ENCODE peak calls at places on chromosomes 11 and 22, in eight cellular contexts. One of them, this sample, is unnamed. For H3K27me3 and H3K9me3, the result is how much of the 10 kb centered on the place peaks cover.

GRCh38 chr22:43479311-43479710 is 67.5 kb downstream of the MPPED1 start:
- DNase-seq in fibroblast of lung: no peak
- DNase-seq in Karpas-422: no peak
- DNase-seq in neural progenitor cell: no peak
- DNase-seq in pancreas: no peak
- DNase-seq in body of pancreas: no peak
- DNase-seq in lung: no peak
- DNase-seq in neuronal stem cell: no peak
- DNase-seq in this sample: no peak

GRCh38 chr11:66160709-66161108 is 90.6 kb downstream of the PACS1 start:
- DNase-seq in body of pancreas: no peak
- DNase-seq in neuronal stem cell: no peak
- DNase-seq in Karpas-422: no peak
- DNase-seq in neural progenitor cell: no peak
- DNase-seq in fibroblast of lung: no peak
- DNase-seq in pancreas: no peak
- DNase-seq in lung: no peak
- DNase-seq in this sample: no peak

GRCh38 chr11:79045811-79046304 is 395.0 kb downstream of the TENM4 start:
- DNase-seq in neuronal stem cell: no peak
- DNase-seq in pancreas: no peak
- DNase-seq in neural progenitor cell: peak
- DNase-seq in Karpas-422: no peak
- DNase-seq in lung: no peak
- DNase-seq in body of pancreas: no peak
- DNase-seq in fibroblast of lung: peak
- DNase-seq in this sample: no peak

GRCh38 chr11:88301478-88302140 is 35.9 kb downstream of the CTSC start:
- DNase-seq in Karpas-422: no peak
- DNase-seq in lung: peak
- DNase-seq in pancreas: no peak
- DNase-seq in fibroblast of lung: peak
- DNase-seq in body of pancreas: no peak
- DNase-seq in neural progenitor cell: no peak
- DNase-seq in neuronal stem cell: no peak
- DNase-seq in this sample: no peak

GRCh38 chr11:6594142-6594768 is 9.2 kb downstream of the RRP8 start:
- DNase-seq in neuronal stem cell: no peak
- DNase-seq in body of pancreas: no peak
- DNase-seq in fibroblast of lung: no peak
- DNase-seq in lung: peak
- DNase-seq in Karpas-422: peak
- DNase-seq in pancreas: no peak
- DNase-seq in neural progenitor cell: no peak
- DNase-seq in this sample: no peak

GRCh38 chr11:18563090-18563730 is 25.3 kb downstream of the UEVLD start:
- DNase-seq in neural progenitor cell: no peak
- DNase-seq in lung: no peak
- DNase-seq in Karpas-422: no peak
- DNase-seq in body of pancreas: no peak
- DNase-seq in neuronal stem cell: no peak
- DNase-seq in fibroblast of lung: no peak
- DNase-seq in pancreas: no peak
- DNase-seq in this sample: no peak

GRCh38 chr11:42315267-42315666 is 855.8 kb upstream of the LRRC4C start:
- DNase-seq in Karpas-422: no peak
- DNase-seq in neural progenitor cell: no peak
- DNase-seq in lung: no peak
- DNase-seq in neuronal stem cell: no peak
- DNase-seq in fibroblast of lung: peak
- DNase-seq in pancreas: no peak
- DNase-seq in body of pancreas: no peak
- DNase-seq in this sample: no peak

GRCh38 chr11:77642228-77642627 is 4.6 kb upstream of the CLNS1A start:
- DNase-seq in neural progenitor cell: no peak
- DNase-seq in neuronal stem cell: no peak
- DNase-seq in fibroblast of lung: no peak
- DNase-seq in Karpas-422: no peak
- DNase-seq in pancreas: no peak
- DNase-seq in body of pancreas: no peak
- DNase-seq in lung: no peak
- DNase-seq in this sample: no peak

GRCh38 chr22:30538280-30538679 is 8.3 kb downstream of the SEC14L6 start:
- DNase-seq in pancreas: no peak
- DNase-seq in body of pancreas: no peak
- DNase-seq in Karpas-422: no peak
- DNase-seq in fibroblast of lung: peak
- DNase-seq in neuronal stem cell: no peak
- DNase-seq in lung: no peak
- DNase-seq in neural progenitor cell: no peak
- DNase-seq in this sample: no peak

GRCh38 chr22:34880667-34881066 is 185.3 kb upstream of the ISX start:
- DNase-seq in neural progenitor cell: no peak
- DNase-seq in fibroblast of lung: no peak
- DNase-seq in pancreas: no peak
- DNase-seq in lung: no peak
- DNase-seq in Karpas-422: no peak
- DNase-seq in body of pancreas: no peak
- DNase-seq in neuronal stem cell: no peak
- DNase-seq in this sample: no peak

GRCh38 chr11:59216654-59217640 is 4.2 kb upstream of the MPEG1 start:
- DNase-seq in neural progenitor cell: no peak
- DNase-seq in body of pancreas: no peak
- DNase-seq in Karpas-422: peak
- DNase-seq in neuronal stem cell: no peak
- DNase-seq in fibroblast of lung: peak
- DNase-seq in lung: peak
- DNase-seq in pancreas: no peak
- DNase-seq in this sample: no peak

GRCh38 chr22:36182056-36182455 is 19.6 kb downstream of the APOL4 start:
- DNase-seq in pancreas: no peak
- DNase-seq in Karpas-422: no peak
- DNase-seq in body of pancreas: no peak
- DNase-seq in neuronal stem cell: no peak
- DNase-seq in lung: no peak
- DNase-seq in fibroblast of lung: peak
- DNase-seq in neural progenitor cell: no peak
- DNase-seq in this sample: no peak

GRCh38 chr11:1117970-1118369 is 39.8 kb upstream of the MUC5AC start:
- DNase-seq in neural progenitor cell: no peak
- DNase-seq in fibroblast of lung: no peak
- DNase-seq in lung: no peak
- DNase-seq in neuronal stem cell: no peak
- DNase-seq in Karpas-422: no peak
- DNase-seq in body of pancreas: peak
- DNase-seq in pancreas: peak
- DNase-seq in this sample: no peak

DNA sequence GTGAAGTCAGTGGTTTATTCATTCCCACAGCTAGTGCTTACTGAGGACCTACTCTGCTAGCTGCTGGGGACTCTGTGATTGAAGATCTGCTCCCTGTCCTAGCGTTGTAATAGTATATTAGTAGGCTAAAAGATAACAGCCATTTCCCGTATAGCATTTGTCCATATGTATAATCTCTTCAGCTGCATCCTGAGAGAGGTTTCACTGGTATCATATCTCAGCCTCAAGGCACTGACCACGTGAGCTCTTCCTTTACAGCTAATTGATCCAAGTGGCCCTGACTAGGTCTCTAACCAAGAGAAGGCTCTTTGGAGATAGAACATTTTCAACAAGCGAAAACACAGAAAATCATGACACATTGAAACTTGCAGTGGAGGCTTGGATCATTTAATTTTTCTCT is 110.2 kb downstream of the APIP start:
- DNase-seq in body of pancreas: no peak
- DNase-seq in fibroblast of lung: no peak
- DNase-seq in neural progenitor cell: no peak
- DNase-seq in Karpas-422: no peak
- DNase-seq in lung: no peak
- DNase-seq in neuronal stem cell: no peak
- DNase-seq in pancreas: no peak
- DNase-seq in this sample: no peak
- H3K27me3 ChIP-seq in body of pancreas: under half
- H3K27me3 ChIP-seq in fibroblast of lung: under half
- H3K27me3 ChIP-seq in neural progenitor cell: under half
- H3K27me3 ChIP-seq in Karpas-422: under half
- H3K27me3 ChIP-seq in lung: under half
- H3K27me3 ChIP-seq in neuronal stem cell: under half
- H3K27me3 ChIP-seq in pancreas: under half
- H3K27me3 ChIP-seq in this sample: under half

GRCh38 chr22:46214616-46215015 is 35.5 kb downstream of the CDPF1 start:
- DNase-seq in lung: no peak
- DNase-seq in neural progenitor cell: no peak
- DNase-seq in Karpas-422: no peak
- DNase-seq in pancreas: no peak
- DNase-seq in fibroblast of lung: no peak
- DNase-seq in body of pancreas: no peak
- DNase-seq in neuronal stem cell: no peak
- DNase-seq in this sample: no peak

GRCh38 chr22:46214149-46214548 is 35.9 kb downstream of the CDPF1 start:
- DNase-seq in body of pancreas: no peak
- DNase-seq in fibroblast of lung: no peak
- DNase-seq in neuronal stem cell: no peak
- DNase-seq in pancreas: no peak
- DNase-seq in neural progenitor cell: no peak
- DNase-seq in Karpas-422: no peak
- DNase-seq in lung: no peak
- DNase-seq in this sample: no peak

GRCh38 chr22:46212195-46212594 is 37.9 kb downstream of the CDPF1 start:
- DNase-seq in pancreas: no peak
- DNase-seq in Karpas-422: no peak
- DNase-seq in lung: no peak
- DNase-seq in neural progenitor cell: no peak
- DNase-seq in fibroblast of lung: no peak
- DNase-seq in body of pancreas: no peak
- DNase-seq in neuronal stem cell: no peak
- DNase-seq in this sample: no peak

GRCh38 chr22:46213052-46213451 is 37.0 kb downstream of the CDPF1 start:
- DNase-seq in neural progenitor cell: no peak
- DNase-seq in pancreas: no peak
- DNase-seq in body of pancreas: no peak
- DNase-seq in neuronal stem cell: no peak
- DNase-seq in Karpas-422: no peak
- DNase-seq in lung: no peak
- DNase-seq in fibroblast of lung: no peak
- DNase-seq in this sample: no peak

DNA sequence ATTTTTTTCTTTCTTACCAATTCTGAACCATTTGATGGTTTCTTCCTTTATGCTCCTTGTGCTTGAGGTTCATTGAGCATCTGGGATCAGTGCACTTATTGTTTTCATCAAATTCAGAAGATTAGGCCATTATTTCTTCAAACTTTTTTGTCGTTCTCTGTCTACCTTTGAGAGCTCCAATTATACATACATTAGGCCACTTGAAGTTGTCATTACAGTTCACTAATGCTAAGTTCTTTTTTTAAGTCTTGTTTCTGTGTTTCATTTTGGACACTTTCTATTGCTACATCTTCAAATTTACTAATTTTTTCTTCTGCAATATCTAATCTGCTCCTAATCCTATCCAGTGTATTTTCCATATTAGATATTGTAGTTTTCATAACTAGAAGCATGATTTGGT is 40.8 kb downstream of the CDPF1 start:
- DNase-seq in body of pancreas: no peak
- DNase-seq in Karpas-422: no peak
- DNase-seq in pancreas: no peak
- DNase-seq in neuronal stem cell: no peak
- DNase-seq in lung: no peak
- DNase-seq in neural progenitor cell: no peak
- DNase-seq in fibroblast of lung: no peak
- DNase-seq in this sample: no peak
- H3K9me3 ChIP-seq in body of pancreas: under half
- H3K9me3 ChIP-seq in Karpas-422: under half
- H3K9me3 ChIP-seq in pancreas: under half
- H3K9me3 ChIP-seq in neuronal stem cell: under half
- H3K9me3 ChIP-seq in lung: under half
- H3K9me3 ChIP-seq in neural progenitor cell: under half
- H3K9me3 ChIP-seq in fibroblast of lung: under half
- H3K9me3 ChIP-seq in this sample: under half

DNA sequence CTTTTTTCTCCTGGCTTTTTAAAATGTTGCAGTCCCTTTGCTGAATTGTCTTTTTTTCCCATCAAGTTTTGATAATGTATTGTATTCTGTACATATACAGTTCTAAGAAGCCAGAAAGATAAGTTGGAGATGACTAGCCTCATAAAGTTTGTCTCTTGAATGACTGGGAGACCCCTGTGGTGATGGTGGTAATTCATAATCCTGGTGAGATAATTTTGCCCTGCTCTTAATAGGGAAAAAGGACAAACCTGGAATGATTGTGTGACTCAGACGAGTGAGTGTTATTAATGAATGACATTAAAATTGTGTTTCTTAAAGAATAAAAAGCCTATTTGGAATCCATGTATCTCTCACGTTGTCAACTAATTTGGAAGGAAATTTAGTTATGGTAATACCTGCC is 1.2 kb downstream of the HIKESHI start:
- DNase-seq in body of pancreas: no peak
- DNase-seq in neural progenitor cell: no peak
- DNase-seq in fibroblast of lung: peak
- DNase-seq in lung: no peak
- DNase-seq in neuronal stem cell: no peak
- DNase-seq in Karpas-422: no peak
- DNase-seq in pancreas: no peak
- DNase-seq in this sample: no peak
- H3K27ac ChIP-seq in body of pancreas: no peak
- H3K27ac ChIP-seq in neural progenitor cell: no peak
- H3K27ac ChIP-seq in fibroblast of lung: peak
- H3K27ac ChIP-seq in lung: no peak
- H3K27ac ChIP-seq in neuronal stem cell: no peak
- H3K27ac ChIP-seq in Karpas-422: peak
- H3K27ac ChIP-seq in pancreas: no peak
- H3K27ac ChIP-seq in this sample: no peak

GRCh38 chr11:30579776-30580175 is 6.4 kb downstream of the MPPED2 start:
- DNase-seq in body of pancreas: no peak
- DNase-seq in pancreas: no peak
- DNase-seq in neuronal stem cell: no peak
- DNase-seq in neural progenitor cell: no peak
- DNase-seq in fibroblast of lung: no peak
- DNase-seq in lung: no peak
- DNase-seq in Karpas-422: no peak
- DNase-seq in this sample: no peak

GRCh38 chr11:30585067-30585891 is 874 bp downstream of the MPPED2 start:
- DNase-seq in neural progenitor cell: peak
- DNase-seq in neuronal stem cell: peak
- DNase-seq in lung: no peak
- DNase-seq in Karpas-422: no peak
- DNase-seq in pancreas: peak
- DNase-seq in fibroblast of lung: no peak
- DNase-seq in body of pancreas: peak
- DNase-seq in this sample: no peak

GRCh38 chr11:30579348-30579747 is 6.8 kb downstream of the MPPED2 start:
- DNase-seq in Karpas-422: no peak
- DNase-seq in neuronal stem cell: peak
- DNase-seq in pancreas: no peak
- DNase-seq in neural progenitor cell: peak
- DNase-seq in body of pancreas: no peak
- DNase-seq in fibroblast of lung: no peak
- DNase-seq in lung: no peak
- DNase-seq in this sample: no peak

GRCh38 chr11:30583505-30584280 is 2.5 kb downstream of the MPPED2 start:
- DNase-seq in neural progenitor cell: peak
- DNase-seq in fibroblast of lung: no peak
- DNase-seq in lung: no peak
- DNase-seq in pancreas: peak
- DNase-seq in neuronal stem cell: no peak
- DNase-seq in Karpas-422: no peak
- DNase-seq in body of pancreas: peak
- DNase-seq in this sample: no peak

GRCh38 chr11:30581646-30582045 is 4.5 kb downstream of the MPPED2 start:
- DNase-seq in lung: no peak
- DNase-seq in neuronal stem cell: no peak
- DNase-seq in Karpas-422: no peak
- DNase-seq in neural progenitor cell: no peak
- DNase-seq in body of pancreas: no peak
- DNase-seq in fibroblast of lung: no peak
- DNase-seq in pancreas: no peak
- DNase-seq in this sample: no peak
- H3K27me3 ChIP-seq in lung: under half
- H3K27me3 ChIP-seq in neuronal stem cell: under half
- H3K27me3 ChIP-seq in Karpas-422: under half
- H3K27me3 ChIP-seq in neural progenitor cell: half or more
- H3K27me3 ChIP-seq in body of pancreas: under half
- H3K27me3 ChIP-seq in fibroblast of lung: under half
- H3K27me3 ChIP-seq in pancreas: under half
- H3K27me3 ChIP-seq in this sample: under half

This sample was measured in CD4-positive, alpha-beta T cell.